ENCODE peak calls at places on chromosomes 13 and 19, in seven cellular contexts. N, H, V, C, G, Z and E are unnamed samples.

GRCh38 chr13:28268800-28269223 is 130.5 kb downstream of the PAN3 start:
- DNase-seq in N (no peak), H (no peak), V (no peak), C (no peak), G (no peak), Z (peak; percentile 94), E (no peak)

GRCh38 chr19:55585658-55586339 is 5.2 kb upstream of the ZNF579 start:
- DNase-seq in N (no peak), H (peak; percentile 93), V (peak; percentile 76), C (no peak), G (no peak), Z (no peak), E (no peak)

GRCh38 chr19:6011794-6012193 is 33.9 kb upstream of the RANBP3 start:
- DNase-seq in N (no peak), H (no peak), V (no peak), C (no peak), G (no peak), Z (no peak), E (no peak)

GRCh38 chr13:79401259-79402071 is 4.6 kb downstream of the RBM26 start:
- DNase-seq in N (peak; percentile 18), H (no peak), V (no peak), C (no peak), G (no peak), Z (no peak), E (no peak)

GRCh38 chr13:50685491-50685890 is 158.0 kb downstream of the DLEU7 start:
- DNase-seq in N (peak; percentile 5), H (no peak), V (no peak), C (no peak), G (no peak), Z (no peak), E (no peak)

GRCh38 chr19:35278578-35279284 is 3.6 kb upstream of the HAMP start:
- DNase-seq in N (no peak), H (no peak), V (no peak), C (no peak), G (no peak), Z (no peak), E (no peak)

GRCh38 chr19:3178377-3178972 is at the start of gene S1PR4:
- DNase-seq in N (no peak), H (no peak), V (no peak), C (no peak), G (no peak), Z (no peak), E (no peak)

GRCh38 chr19:52735734-52736133 is 890 bp upstream of the ZNF611 start:
- DNase-seq in N (no peak), H (no peak), V (peak; percentile 51), C (peak; percentile 88), G (no peak), Z (no peak), E (no peak)

GRCh38 chr13:109385161-109385560 is 401.2 kb downstream of the IRS2 start:
- DNase-seq in N (no peak), H (no peak), V (no peak), C (no peak), G (no peak), Z (no peak), E (no peak)

GRCh38 chr13:69751259-69751658 is 356.4 kb upstream of the ATXN8OS start:
- DNase-seq in N (no peak), H (no peak), V (no peak), C (no peak), G (no peak), Z (no peak), E (no peak)

GRCh38 chr13:112806761-112807652 is 117.2 kb downstream of the ATP11A start:
- DNase-seq in N (no peak), H (no peak), V (no peak), C (no peak), G (no peak), Z (no peak), E (no peak)

GRCh38 chr19:24101459-24102122 is 14.6 kb downstream of the ZNF254 start:
- DNase-seq in N (no peak), H (no peak), V (no peak), C (no peak), G (no peak), Z (no peak), E (no peak)

GRCh38 chr19:34500656-34501120 is 19.1 kb downstream of the WTIP start:
- DNase-seq in N (peak; percentile 23), H (no peak), V (no peak), C (no peak), G (no peak), Z (no peak), E (no peak)

GRCh38 chr13:33639640-33640080 is 178.3 kb upstream of the RFC3 start:
- DNase-seq in N (no peak), H (no peak), V (peak; percentile 43), C (no peak), G (no peak), Z (peak; percentile 40), E (no peak)

GRCh38 chr19:43554317-43554895 is 20.9 kb downstream of the XRCC1 start:
- DNase-seq in N (no peak), H (no peak), V (no peak), C (no peak), G (no peak), Z (no peak), E (no peak)

GRCh38 chr19:43552198-43552450 is 19.1 kb downstream of the ZNF575 start:
- DNase-seq in N (no peak), H (no peak), V (no peak), C (no peak), G (no peak), Z (no peak), E (no peak)

GRCh38 chr19:43551399-43552197 is 18.6 kb downstream of the ZNF575 start:
- DNase-seq in N (no peak), H (no peak), V (no peak), C (no peak), G (no peak), Z (no peak), E (no peak)

GRCh38 chr19:43553656-43554055 is 20.7 kb downstream of the ZNF575 start:
- DNase-seq in N (no peak), H (no peak), V (no peak), C (no peak), G (no peak), Z (no peak), E (no peak)

GRCh38 chr19:43552616-43553015 is 19.6 kb downstream of the ZNF575 start:
- DNase-seq in N (no peak), H (no peak), V (no peak), C (no peak), G (no peak), Z (no peak), E (no peak)
- TF ChIP-seq SIN3A in N (no peak), H (no peak), V (no peak), C (no peak), G (no peak), Z (no peak), E (no peak)

DNA sequence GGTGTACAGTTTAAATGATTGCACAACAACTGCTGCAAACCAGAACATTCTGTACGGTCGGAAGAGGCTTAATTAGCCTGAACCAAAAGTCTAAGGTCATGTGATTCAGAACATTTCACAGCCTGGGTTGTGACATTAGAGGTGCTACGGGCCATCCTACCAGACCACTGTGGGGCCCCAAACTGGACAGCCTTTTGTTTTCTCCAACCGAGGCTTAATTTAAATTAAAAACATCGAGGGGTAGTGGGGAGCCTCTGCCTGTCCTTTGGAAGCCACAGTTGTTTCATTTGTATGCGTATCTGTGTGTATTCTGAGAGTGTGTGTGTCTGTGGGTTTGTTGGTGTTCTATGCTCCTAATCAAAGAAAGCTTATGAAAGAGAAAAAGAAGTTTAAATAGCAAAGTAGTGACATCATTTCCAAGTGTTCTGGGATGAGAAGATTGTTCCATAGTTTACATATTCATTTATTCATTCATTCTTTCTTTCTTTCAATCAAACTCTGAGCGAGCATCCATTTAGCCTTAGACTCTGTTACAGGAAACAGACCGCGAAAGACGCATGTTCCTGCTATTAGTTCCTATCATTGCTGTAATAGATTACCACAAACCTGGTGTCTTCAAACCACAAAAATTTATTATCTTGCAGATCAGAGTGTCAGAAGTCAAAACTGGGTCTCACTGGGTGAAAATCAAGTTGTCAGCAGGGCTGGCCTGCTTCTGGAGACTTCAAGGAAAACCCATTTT is 444.8 kb downstream of the FOXO1 start:
- DNase-seq in N (no peak), H (no peak), V (peak; percentile 41), C (no peak), G (no peak), Z (no peak), E (no peak)
- TF ChIP-seq SIN3A in N (no peak), H (no peak), V (no peak), C (no peak), G (no peak), Z (no peak), E (no peak)

GRCh38 chr19:49098795-49099194 is 13.5 kb downstream of the SNRNP70 start:
- DNase-seq in N (no peak), H (no peak), V (no peak), C (no peak), G (no peak), Z (no peak), E (no peak)
- TF ChIP-seq SIN3A in N (no peak), H (no peak), V (no peak), C (no peak), G (no peak), Z (no peak), E (no peak)

DNA sequence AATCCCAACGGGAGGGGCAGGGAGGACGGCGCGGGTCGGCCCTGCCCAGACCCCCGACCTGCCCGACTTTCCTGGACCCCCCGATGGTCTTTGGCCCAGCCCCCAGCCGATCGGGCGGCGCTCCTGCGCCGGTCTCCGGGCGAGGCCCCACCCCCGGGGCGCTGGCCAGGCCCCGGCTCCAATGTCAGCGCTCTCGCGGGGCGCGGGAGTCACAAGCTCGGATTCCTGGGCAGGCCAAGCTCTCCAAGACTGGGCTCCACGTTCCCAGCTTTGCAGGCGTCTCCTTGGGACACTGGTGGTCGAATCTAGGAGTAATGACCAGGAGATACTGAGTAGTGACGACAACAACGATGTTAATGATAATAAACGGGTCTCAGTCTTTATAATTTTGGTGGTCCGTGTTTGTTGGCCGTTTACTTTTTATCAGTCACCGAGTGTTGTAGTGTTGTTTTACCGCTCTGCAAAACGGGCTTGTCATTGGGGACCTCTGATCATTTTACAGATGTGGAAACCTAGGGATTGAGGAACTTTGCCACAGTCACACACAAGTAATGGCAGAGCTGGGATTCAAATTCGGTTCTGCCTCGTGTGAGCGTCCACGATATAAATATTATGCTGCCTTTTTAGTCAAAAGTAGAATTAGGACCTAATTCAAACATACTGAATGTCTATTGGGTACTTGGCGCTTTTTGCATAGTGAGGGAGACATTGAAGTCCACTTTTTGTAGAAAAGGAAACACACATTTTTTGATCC is 607 bp downstream of the RAD23A start:
- DNase-seq in N (peak; percentile 85), H (peak; percentile 85), V (peak; percentile 71), C (peak; percentile 68), G (peak; percentile 41), Z (no peak), E (no peak)
- TF ChIP-seq SIN3A in N (no peak), H (peak; percentile 81), V (no peak), C (peak; percentile 48), G (no peak), Z (no peak), E (no peak)

DNA sequence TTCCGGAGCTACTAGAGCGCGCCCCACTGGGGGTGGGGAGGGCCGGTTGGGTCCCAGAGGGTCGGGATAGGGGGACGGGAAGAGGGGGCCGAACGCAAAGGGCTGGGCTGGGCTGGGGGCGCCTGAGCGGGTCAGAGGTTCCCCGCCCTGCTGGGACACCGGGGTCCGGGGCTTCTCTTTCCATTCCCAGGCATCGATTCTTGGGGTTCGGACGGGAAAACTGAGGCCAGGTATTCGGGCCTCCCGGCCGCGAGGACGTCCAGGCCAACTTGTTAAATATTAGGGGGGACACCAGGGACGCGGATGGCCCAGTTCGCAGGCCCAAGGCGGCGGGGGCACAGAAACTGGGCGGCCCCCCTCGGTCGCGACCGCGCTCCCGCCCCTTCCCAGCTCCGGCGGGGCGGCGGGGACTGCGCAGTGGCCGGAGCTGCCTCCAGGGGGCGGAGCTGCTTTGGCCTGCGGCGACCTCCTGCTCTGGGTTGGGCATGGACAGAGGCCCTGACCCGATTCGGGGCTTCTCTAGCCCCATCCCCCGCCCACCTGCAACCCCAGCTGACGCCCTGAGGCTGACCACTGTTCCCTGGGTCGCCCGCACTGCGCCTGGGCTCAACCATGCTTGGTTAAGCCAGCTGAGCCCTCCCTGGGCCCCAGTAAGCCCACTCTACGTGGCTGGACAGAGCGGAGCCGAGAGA is 1.2 kb upstream of the KLF16 start:
- DNase-seq in N (peak; percentile 91), H (peak; percentile 90), V (peak; percentile 66), C (no peak), G (no peak), Z (no peak), E (no peak)
- TF ChIP-seq SIN3A in N (no peak), H (no peak), V (peak; percentile 45), C (peak; percentile 79), G (no peak), Z (no peak), E (no peak)